ENCODE peak calls at places on chromosomes 11 and 22, in five cellular contexts. One of them, this sample, is unnamed.

GRCh38 chr11:123616505-123617198 is 37.8 kb downstream of the SCN3B start:
- DNase-seq in neural crest cell: no peak
- DNase-seq in DND-41: no peak
- DNase-seq in progenitor cell of endocrine pancreas: no peak
- DNase-seq in lung: peak
- DNase-seq in this sample: peak

GRCh38 chr11:71307811-71308645 is 55.7 kb upstream of the SHANK2 start:
- DNase-seq in progenitor cell of endocrine pancreas: no peak
- DNase-seq in neural crest cell: no peak
- DNase-seq in lung: peak
- DNase-seq in DND-41: no peak
- DNase-seq in this sample: no peak

GRCh38 chr11:1656670-1657069 is 27.1 kb downstream of the KRTAP5-5 start:
- DNase-seq in DND-41: no peak
- DNase-seq in neural crest cell: no peak
- DNase-seq in lung: no peak
- DNase-seq in progenitor cell of endocrine pancreas: no peak
- DNase-seq in this sample: no peak

GRCh38 chr22:35480627-35481565 is 59.7 kb upstream of the RASD2 start:
- DNase-seq in lung: no peak
- DNase-seq in progenitor cell of endocrine pancreas: no peak
- DNase-seq in neural crest cell: no peak
- DNase-seq in DND-41: no peak
- DNase-seq in this sample: no peak

GRCh38 chr11:69263736-69264052 is 30.3 kb upstream of the MYEOV start:
- DNase-seq in DND-41: no peak
- DNase-seq in progenitor cell of endocrine pancreas: no peak
- DNase-seq in lung: no peak
- DNase-seq in neural crest cell: no peak
- DNase-seq in this sample: peak

GRCh38 chr11:72576196-72576595 is 98.0 kb downstream of the PDE2A start:
- DNase-seq in neural crest cell: no peak
- DNase-seq in DND-41: no peak
- DNase-seq in progenitor cell of endocrine pancreas: no peak
- DNase-seq in lung: no peak
- DNase-seq in this sample: no peak

GRCh38 chr11:59186130-59186594 is 14.2 kb downstream of the DTX4 start:
- DNase-seq in neural crest cell: peak
- DNase-seq in DND-41: peak
- DNase-seq in lung: peak
- DNase-seq in progenitor cell of endocrine pancreas: peak
- DNase-seq in this sample: peak

GRCh38 chr11:25900814-25901213 is 431.1 kb upstream of the ANO3 start:
- DNase-seq in neural crest cell: no peak
- DNase-seq in DND-41: no peak
- DNase-seq in progenitor cell of endocrine pancreas: no peak
- DNase-seq in lung: no peak
- DNase-seq in this sample: no peak

GRCh38 chr11:110909331-110909730 is 197.1 kb upstream of the ARHGAP20 start:
- DNase-seq in progenitor cell of endocrine pancreas: no peak
- DNase-seq in neural crest cell: no peak
- DNase-seq in DND-41: no peak
- DNase-seq in lung: no peak
- DNase-seq in this sample: no peak

GRCh38 chr11:34168642-34169051 is 63.2 kb downstream of the NAT10 start:
- DNase-seq in DND-41: no peak
- DNase-seq in progenitor cell of endocrine pancreas: no peak
- DNase-seq in lung: no peak
- DNase-seq in neural crest cell: no peak
- DNase-seq in this sample: no peak

GRCh38 chr22:46065733-46066454 is 84.4 kb upstream of the PPARA start:
- DNase-seq in lung: no peak
- DNase-seq in neural crest cell: no peak
- DNase-seq in DND-41: no peak
- DNase-seq in progenitor cell of endocrine pancreas: no peak
- DNase-seq in this sample: no peak

GRCh38 chr22:40512426-40513136 is 123.9 kb downstream of the MRTFA start:
- DNase-seq in lung: no peak
- DNase-seq in neural crest cell: no peak
- DNase-seq in DND-41: no peak
- DNase-seq in progenitor cell of endocrine pancreas: no peak
- DNase-seq in this sample: peak

GRCh38 chr22:22691055-22691454 is 46.6 kb downstream of the GGTLC2 start:
- DNase-seq in progenitor cell of endocrine pancreas: no peak
- DNase-seq in neural crest cell: no peak
- DNase-seq in DND-41: no peak
- DNase-seq in lung: no peak
- DNase-seq in this sample: no peak

GRCh38 chr11:48210052-48210451 is 6.6 kb upstream of the OR4B1 start:
- DNase-seq in progenitor cell of endocrine pancreas: no peak
- DNase-seq in lung: no peak
- DNase-seq in DND-41: no peak
- DNase-seq in neural crest cell: no peak
- DNase-seq in this sample: no peak
- TF ChIP-seq CTCF in progenitor cell of endocrine pancreas: no peak
- TF ChIP-seq CTCF in lung: no peak
- TF ChIP-seq CTCF in DND-41: peak
- TF ChIP-seq CTCF in neural crest cell: peak
- TF ChIP-seq CTCF in this sample: peak

DNA sequence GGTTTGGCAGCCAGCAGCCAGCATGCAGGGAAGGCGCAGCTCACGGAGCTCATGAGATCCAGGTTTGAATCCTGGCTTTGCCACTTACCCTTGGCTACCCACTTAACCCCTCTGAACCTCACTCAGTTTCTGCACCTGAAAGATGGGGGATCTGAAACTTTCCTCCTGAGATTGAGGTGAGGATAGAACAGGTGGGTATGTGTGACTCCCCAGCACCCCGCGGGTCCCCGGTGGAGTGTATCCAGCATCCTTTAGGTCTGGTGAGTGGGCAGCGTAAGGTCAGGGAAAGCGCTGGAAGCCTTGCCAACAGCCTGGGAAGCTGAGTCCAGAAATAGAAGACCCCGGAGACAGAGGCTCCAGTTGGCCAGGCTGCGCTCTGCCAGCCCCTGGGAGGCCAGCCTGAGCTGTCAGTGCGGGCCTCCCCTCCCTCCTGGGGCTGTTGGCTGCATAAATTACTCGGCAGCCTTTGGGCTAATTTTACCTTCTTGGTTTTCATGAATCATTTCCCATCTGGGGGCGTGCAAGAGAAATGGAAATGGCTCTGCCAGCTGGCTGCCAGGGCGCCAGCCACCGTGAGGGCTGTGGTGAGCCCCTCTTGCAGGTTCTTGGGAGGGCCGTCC is 17.6 kb downstream of the PRDM11 start:
- DNase-seq in lung: no peak
- DNase-seq in DND-41: no peak
- DNase-seq in progenitor cell of endocrine pancreas: no peak
- DNase-seq in neural crest cell: no peak
- DNase-seq in this sample: no peak
- TF ChIP-seq CTCF in lung: no peak
- TF ChIP-seq CTCF in DND-41: no peak
- TF ChIP-seq CTCF in progenitor cell of endocrine pancreas: no peak
- TF ChIP-seq CTCF in neural crest cell: no peak
- TF ChIP-seq CTCF in this sample: no peak

GRCh38 chr11:124778281-124778680 is 16.2 kb upstream of the ESAM start:
- DNase-seq in DND-41: no peak
- DNase-seq in lung: no peak
- DNase-seq in progenitor cell of endocrine pancreas: no peak
- DNase-seq in neural crest cell: no peak
- DNase-seq in this sample: no peak
- TF ChIP-seq CTCF in DND-41: no peak
- TF ChIP-seq CTCF in lung: no peak
- TF ChIP-seq CTCF in progenitor cell of endocrine pancreas: peak
- TF ChIP-seq CTCF in neural crest cell: peak
- TF ChIP-seq CTCF in this sample: no peak

GRCh38 chr11:100008440-100008839 is 678.6 kb upstream of the ARHGAP42 start:
- DNase-seq in progenitor cell of endocrine pancreas: no peak
- DNase-seq in lung: no peak
- DNase-seq in neural crest cell: no peak
- DNase-seq in DND-41: no peak
- DNase-seq in this sample: no peak

GRCh38 chr11:100004541-100004940 is 682.5 kb upstream of the ARHGAP42 start:
- DNase-seq in lung: no peak
- DNase-seq in neural crest cell: no peak
- DNase-seq in DND-41: no peak
- DNase-seq in progenitor cell of endocrine pancreas: no peak
- DNase-seq in this sample: no peak

GRCh38 chr11:100009728-100010127 is 677.4 kb upstream of the ARHGAP42 start:
- DNase-seq in lung: no peak
- DNase-seq in progenitor cell of endocrine pancreas: no peak
- DNase-seq in DND-41: no peak
- DNase-seq in neural crest cell: no peak
- DNase-seq in this sample: no peak

GRCh38 chr11:100010393-100010792 is 676.7 kb upstream of the ARHGAP42 start:
- DNase-seq in DND-41: no peak
- DNase-seq in neural crest cell: no peak
- DNase-seq in progenitor cell of endocrine pancreas: no peak
- DNase-seq in lung: no peak
- DNase-seq in this sample: no peak
- TF ChIP-seq CTCF in DND-41: peak
- TF ChIP-seq CTCF in neural crest cell: peak
- TF ChIP-seq CTCF in progenitor cell of endocrine pancreas: no peak
- TF ChIP-seq CTCF in lung: no peak
- TF ChIP-seq CTCF in this sample: no peak

DNA sequence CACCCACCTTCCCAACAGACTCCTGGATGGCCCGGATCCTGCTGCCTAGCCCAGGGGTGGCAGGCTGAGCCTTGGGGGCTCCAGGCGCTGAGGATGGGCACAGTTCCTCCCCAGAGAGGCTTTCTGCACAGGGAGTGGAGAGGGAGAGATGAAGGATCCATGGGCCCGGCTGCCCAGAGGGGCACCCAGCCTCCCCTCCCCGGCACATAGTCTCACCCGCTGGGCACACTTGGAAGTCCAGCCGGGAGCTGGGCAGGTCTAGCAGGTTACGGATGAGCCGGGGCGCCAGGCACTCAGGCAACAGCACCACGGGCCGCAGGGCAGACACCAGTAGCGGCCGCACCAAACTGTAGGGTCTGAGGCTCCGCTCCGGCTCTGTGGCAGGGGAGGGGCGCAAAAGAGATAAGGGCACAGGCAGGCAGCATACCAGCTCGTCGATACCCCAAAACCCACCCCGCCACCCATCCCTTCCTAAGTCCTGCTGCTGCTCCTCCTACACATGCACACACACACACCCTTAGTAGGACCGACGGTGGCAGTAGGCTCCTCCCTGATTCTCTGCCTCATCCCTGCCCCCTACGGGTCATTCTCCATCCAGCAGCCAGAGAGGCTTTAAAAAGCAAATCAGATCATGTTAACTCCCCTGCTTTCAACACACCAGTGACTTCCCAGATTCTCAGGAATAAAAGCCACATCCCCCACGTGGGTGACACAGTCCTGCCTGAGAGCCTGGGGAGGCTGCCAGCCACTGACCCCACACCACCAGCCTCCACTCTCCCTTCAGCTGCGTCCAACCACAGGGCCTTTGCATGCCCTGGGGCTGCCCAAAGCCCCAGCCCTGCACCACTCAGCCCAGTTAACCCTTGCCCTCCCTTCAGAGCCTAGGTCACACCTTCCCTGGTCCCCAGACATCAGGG is 6.5 kb upstream of the MFNG start:
- DNase-seq in progenitor cell of endocrine pancreas: no peak
- DNase-seq in lung: no peak
- DNase-seq in neural crest cell: no peak
- DNase-seq in DND-41: peak
- DNase-seq in this sample: no peak
- TF ChIP-seq CTCF in progenitor cell of endocrine pancreas: peak
- TF ChIP-seq CTCF in lung: peak
- TF ChIP-seq CTCF in neural crest cell: peak
- TF ChIP-seq CTCF in DND-41: peak
- TF ChIP-seq CTCF in this sample: peak

GRCh38 chr22:19943665-19944026 is 2.0 kb upstream of the TXNRD2 start:
- DNase-seq in neural crest cell: no peak
- DNase-seq in lung: no peak
- DNase-seq in DND-41: peak
- DNase-seq in progenitor cell of endocrine pancreas: no peak
- DNase-seq in this sample: no peak

GRCh38 chr22:19951351-19951750 is 9.7 kb upstream of the TXNRD2 start:
- DNase-seq in DND-41: no peak
- DNase-seq in lung: no peak
- DNase-seq in neural crest cell: no peak
- DNase-seq in progenitor cell of endocrine pancreas: no peak
- DNase-seq in this sample: no peak

GRCh38 chr22:19942886-19943664 is 1.5 kb upstream of the TXNRD2 start:
- DNase-seq in neural crest cell: no peak
- DNase-seq in progenitor cell of endocrine pancreas: no peak
- DNase-seq in DND-41: peak
- DNase-seq in lung: no peak
- DNase-seq in this sample: peak

GRCh38 chr22:19942071-19942885 is 660 bp upstream of the TXNRD2 start:
- DNase-seq in progenitor cell of endocrine pancreas: no peak
- DNase-seq in neural crest cell: no peak
- DNase-seq in DND-41: peak
- DNase-seq in lung: no peak
- DNase-seq in this sample: peak

GRCh38 chr22:19948057-19948760 is 6.6 kb upstream of the TXNRD2 start:
- DNase-seq in neural crest cell: no peak
- DNase-seq in lung: no peak
- DNase-seq in progenitor cell of endocrine pancreas: no peak
- DNase-seq in DND-41: no peak
- DNase-seq in this sample: no peak
- TF ChIP-seq CTCF in neural crest cell: no peak
- TF ChIP-seq CTCF in lung: no peak
- TF ChIP-seq CTCF in progenitor cell of endocrine pancreas: no peak
- TF ChIP-seq CTCF in DND-41: no peak
- TF ChIP-seq CTCF in this sample: no peak